ENCODE peak calls at places on chromosomes 5 and 9, in six cellular contexts. A, R, G, Q, I and S are unnamed samples.

GRCh38 chr5:149549461-149550266 is 1.6 kb downstream of the CSNK1A1 start:
- DNase-seq in A (peak; percentile 18), R (no peak), G (peak; percentile 34), Q (no peak), I (peak; percentile 54), S (peak; percentile 34)

GRCh38 chr5:111742595-111742994 is 14.4 kb downstream of the NREP start:
- DNase-seq in A (no peak), R (no peak), G (no peak), Q (no peak), I (peak; percentile 42), S (no peak)

GRCh38 chr5:125897068-125897467 is 526.1 kb upstream of the GRAMD2B start:
- DNase-seq in A (no peak), R (no peak), G (no peak), Q (no peak), I (no peak), S (no peak)

GRCh38 chr5:116063950-116064349 is 20.9 kb upstream of the COMMD10 start:
- DNase-seq in A (no peak), R (no peak), G (no peak), Q (no peak), I (no peak), S (no peak)

GRCh38 chr5:1011226-1011631 is 2.6 kb downstream of the NKD2 start:
- DNase-seq in A (peak; percentile 69), R (peak; percentile 83), G (no peak), Q (no peak), I (peak; percentile 71), S (peak; percentile 79)

GRCh38 chr5:9456435-9457042 is 89.3 kb downstream of the SEMA5A start:
- DNase-seq in A (no peak), R (no peak), G (no peak), Q (no peak), I (no peak), S (no peak)

GRCh38 chr9:129661029-129661428 is 4.4 kb upstream of the PRRX2 start:
- DNase-seq in A (no peak), R (no peak), G (no peak), Q (no peak), I (no peak), S (no peak)

GRCh38 chr5:120568716-120569115 is 104.6 kb downstream of the PRR16 start:
- DNase-seq in A (no peak), R (no peak), G (no peak), Q (no peak), I (no peak), S (no peak)

GRCh38 chr9:35905912-35906679 is at the start of gene HRCT1:
- DNase-seq in A (no peak), R (peak; percentile 91), G (no peak), Q (peak; percentile 92), I (peak; percentile 88), S (peak; percentile 86)

DNA sequence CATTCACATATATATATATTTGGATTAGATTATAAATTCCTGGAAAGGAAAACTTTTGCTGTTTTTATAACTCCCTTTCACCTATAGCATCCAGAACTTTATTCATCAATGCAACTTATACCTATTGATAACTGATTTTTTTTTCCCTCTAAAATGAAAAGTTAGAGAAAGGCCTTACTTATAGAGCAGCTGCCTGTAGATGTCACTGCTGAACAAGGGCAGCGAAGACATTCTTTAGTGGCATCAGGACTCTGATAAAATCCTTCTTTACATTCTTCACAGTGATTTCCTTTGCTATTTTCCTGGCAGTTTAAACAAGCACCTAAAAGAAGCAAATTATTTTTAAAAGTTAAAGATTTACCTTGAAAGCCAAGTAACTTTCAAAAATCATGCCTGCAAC is 32.3 kb upstream of the CDK5RAP2 start:
- DNase-seq in A (no peak), R (no peak), G (no peak), Q (no peak), I (no peak), S (no peak)
- TF ChIP-seq CTCF in A (no peak), R (no peak), G (no peak), Q (no peak), I (peak; percentile 45), S (no peak)

DNA sequence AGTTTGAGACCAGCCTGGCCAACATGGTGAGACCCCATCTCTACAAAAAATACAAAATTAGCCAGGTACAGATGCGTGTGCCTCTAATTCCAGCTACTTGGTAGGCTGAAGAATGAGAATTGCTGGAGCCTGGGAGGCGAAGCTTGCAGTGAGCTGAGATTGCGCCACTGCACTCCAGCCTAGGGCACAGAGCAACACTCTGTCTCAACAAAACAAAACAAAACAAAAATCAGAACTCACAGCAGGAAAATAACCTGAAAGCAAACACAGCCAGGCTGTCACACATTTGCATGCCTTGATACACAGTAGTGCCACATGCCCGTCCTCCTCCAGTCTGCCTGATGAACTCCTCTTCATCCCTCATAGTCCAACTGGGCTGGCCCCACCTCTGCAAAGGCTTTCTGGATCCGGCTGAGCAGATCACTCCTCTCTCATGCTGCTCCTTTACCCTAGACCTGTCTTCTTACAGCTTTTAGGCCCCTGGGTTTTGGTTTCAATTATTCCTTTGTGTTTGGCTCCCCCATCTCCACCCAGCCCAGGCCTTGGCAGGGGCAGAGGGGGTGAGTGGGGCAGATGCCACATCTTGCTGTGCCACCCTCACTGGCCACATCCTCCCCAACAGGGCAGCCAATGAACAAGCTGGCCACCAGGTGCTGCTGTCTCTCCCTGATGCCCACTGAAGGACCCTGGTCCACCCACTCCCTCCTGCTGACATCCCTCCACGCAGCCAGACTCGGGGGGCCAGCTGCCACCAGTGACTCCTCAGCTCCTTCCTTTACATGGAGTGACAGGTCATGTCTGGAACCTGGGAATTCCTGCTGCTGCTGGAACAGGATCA is 62.0 kb upstream of the GGTA1 start:
- DNase-seq in A (no peak), R (no peak), G (no peak), Q (no peak), I (no peak), S (no peak)
- TF ChIP-seq CTCF in A (no peak), R (no peak), G (no peak), Q (no peak), I (no peak), S (no peak)

GRCh38 chr5:76210946-76211345 is 127.8 kb downstream of the SV2C start:
- DNase-seq in A (no peak), R (no peak), G (no peak), Q (no peak), I (no peak), S (no peak)

GRCh38 chr5:76204713-76205112 is 121.5 kb downstream of the SV2C start:
- DNase-seq in A (peak; percentile 11), R (no peak), G (no peak), Q (no peak), I (peak; percentile 68), S (peak; percentile 62)

GRCh38 chr5:76207122-76207521 is 123.9 kb downstream of the SV2C start:
- DNase-seq in A (no peak), R (no peak), G (no peak), Q (no peak), I (no peak), S (no peak)

GRCh38 chr5:76204191-76204590 is 121.0 kb downstream of the SV2C start:
- DNase-seq in A (no peak), R (no peak), G (no peak), Q (no peak), I (no peak), S (no peak)

GRCh38 chr5:76209297-76209696 is 126.1 kb downstream of the SV2C start:
- DNase-seq in A (no peak), R (no peak), G (no peak), Q (no peak), I (no peak), S (no peak)
- TF ChIP-seq CTCF in A (peak; percentile 64), R (no peak), G (no peak), Q (no peak), I (no peak), S (no peak)

DNA sequence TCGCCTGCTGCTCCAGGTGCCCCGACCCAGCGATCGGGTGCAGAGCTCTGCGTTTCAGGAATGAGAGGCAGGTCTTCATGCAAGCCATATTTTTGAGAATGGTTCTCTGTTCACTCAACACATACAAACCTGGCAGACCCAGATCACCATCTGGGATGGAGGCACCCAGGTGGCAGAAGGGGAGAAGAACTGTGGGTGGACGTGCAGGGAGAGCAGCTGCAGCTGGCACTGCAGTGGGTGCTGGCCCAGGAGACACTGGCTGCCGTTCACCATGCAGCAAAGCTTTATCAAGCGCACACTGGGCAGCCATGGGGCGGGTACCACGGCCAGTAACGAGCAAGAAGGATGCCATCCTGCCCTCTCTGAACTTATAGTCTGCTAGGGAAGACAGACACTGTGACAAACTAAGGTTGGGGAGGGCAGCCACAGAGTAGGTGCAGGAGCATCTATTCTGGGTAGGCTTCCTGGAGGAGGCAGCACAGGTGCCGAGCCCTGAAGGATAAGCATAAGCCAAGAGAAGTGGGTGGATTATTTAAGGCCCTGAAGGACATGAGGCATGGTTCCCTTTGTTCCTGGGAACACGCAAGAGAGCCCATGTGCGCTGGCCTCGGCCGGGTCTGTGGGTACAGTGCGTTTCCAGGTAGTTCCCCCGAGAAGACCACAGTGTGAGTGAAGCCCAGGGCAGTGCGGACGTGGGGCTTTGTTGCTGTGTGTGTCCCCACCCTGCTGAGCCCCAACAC is 46.2 kb upstream of the FCN2 start:
- DNase-seq in A (no peak), R (peak; percentile 33), G (no peak), Q (no peak), I (no peak), S (no peak)
- TF ChIP-seq CTCF in A (no peak), R (no peak), G (no peak), Q (no peak), I (no peak), S (no peak)

GRCh38 chr5:171152382-171152781 is 156.7 kb upstream of the TLX3 start:
- DNase-seq in A (no peak), R (no peak), G (no peak), Q (no peak), I (peak; percentile 27), S (no peak)
- TF ChIP-seq CTCF in A (no peak), R (no peak), G (no peak), Q (no peak), I (no peak), S (no peak)

GRCh38 chr9:82147798-82148440 is 159.3 kb downstream of the SPATA31D1 start:
- DNase-seq in A (no peak), R (no peak), G (no peak), Q (no peak), I (no peak), S (no peak)
- TF ChIP-seq CTCF in A (no peak), R (no peak), G (no peak), Q (no peak), I (no peak), S (no peak)

GRCh38 chr9:122005597-122005996 is 87.5 kb downstream of the TTLL11 start:
- DNase-seq in A (peak; percentile 50), R (no peak), G (no peak), Q (no peak), I (peak; percentile 82), S (peak; percentile 44)
- TF ChIP-seq CTCF in A (no peak), R (no peak), G (no peak), Q (no peak), I (peak; percentile 59), S (peak; percentile 22)

GRCh38 chr9:116313638-116314037 is 160.0 kb downstream of the PAPPA start:
- DNase-seq in A (no peak), R (no peak), G (no peak), Q (no peak), I (no peak), S (no peak)
- TF ChIP-seq CTCF in A (no peak), R (no peak), G (no peak), Q (no peak), I (no peak), S (no peak)

GRCh38 chr5:98963019-98963418 is 34.2 kb upstream of the CHD1 start:
- DNase-seq in A (no peak), R (no peak), G (no peak), Q (no peak), I (no peak), S (no peak)
- TF ChIP-seq CTCF in A (no peak), R (no peak), G (no peak), Q (no peak), I (no peak), S (no peak)